ENCODE peak calls at places on chromosomes 16 and 17, in nine cellular contexts. One of them, this sample, is unnamed.

GRCh38 chr17:81961087-81961514 is at the start of gene NOTUM:
- DNase-seq in germinal center: no peak
- DNase-seq in NCI-H460: no peak
- DNase-seq in GM12891: no peak
- DNase-seq in cerebellum: no peak
- DNase-seq in NCI-H1436: peak
- DNase-seq in GOT3: no peak
- DNase-seq in nephron progenitor cell: peak
- DNase-seq in SW480: peak
- DNase-seq in this sample: no peak

GRCh38 chr16:85947511-85948509 is 48.8 kb downstream of the IRF8 start:
- DNase-seq in germinal center: peak
- DNase-seq in NCI-H460: no peak
- DNase-seq in GM12891: peak
- DNase-seq in cerebellum: no peak
- DNase-seq in NCI-H1436: no peak
- DNase-seq in GOT3: no peak
- DNase-seq in nephron progenitor cell: no peak
- DNase-seq in SW480: no peak
- DNase-seq in this sample: peak

GRCh38 chr17:36183001-36183810 is 6.8 kb upstream of the TBC1D3B start:
- DNase-seq in germinal center: no peak
- DNase-seq in NCI-H460: peak
- DNase-seq in GM12891: peak
- DNase-seq in cerebellum: peak
- DNase-seq in NCI-H1436: no peak
- DNase-seq in GOT3: no peak
- DNase-seq in nephron progenitor cell: peak
- DNase-seq in SW480: peak
- DNase-seq in this sample: no peak

GRCh38 chr17:9021158-9021984 is at the start of gene NTN1:
- DNase-seq in germinal center: peak
- DNase-seq in NCI-H460: peak
- DNase-seq in GM12891: peak
- DNase-seq in cerebellum: no peak
- DNase-seq in NCI-H1436: peak
- DNase-seq in GOT3: no peak
- DNase-seq in nephron progenitor cell: peak
- DNase-seq in SW480: peak
- DNase-seq in this sample: no peak

GRCh38 chr16:68972008-68972407 is 128.7 kb downstream of the TANGO6 start:
- DNase-seq in germinal center: no peak
- DNase-seq in NCI-H460: no peak
- DNase-seq in GM12891: no peak
- DNase-seq in cerebellum: peak
- DNase-seq in NCI-H1436: no peak
- DNase-seq in GOT3: no peak
- DNase-seq in nephron progenitor cell: no peak
- DNase-seq in SW480: no peak
- DNase-seq in this sample: no peak

GRCh38 chr17:62852195-62852594 is 44.1 kb upstream of the MARCHF10 start:
- DNase-seq in germinal center: no peak
- DNase-seq in NCI-H460: no peak
- DNase-seq in GM12891: no peak
- DNase-seq in cerebellum: no peak
- DNase-seq in NCI-H1436: no peak
- DNase-seq in GOT3: no peak
- DNase-seq in nephron progenitor cell: no peak
- DNase-seq in SW480: no peak
- DNase-seq in this sample: no peak

GRCh38 chr16:69930117-69930776 is 20.9 kb upstream of the CLEC18A start:
- DNase-seq in germinal center: peak
- DNase-seq in NCI-H460: peak
- DNase-seq in GM12891: peak
- DNase-seq in cerebellum: peak
- DNase-seq in NCI-H1436: peak
- DNase-seq in GOT3: no peak
- DNase-seq in nephron progenitor cell: peak
- DNase-seq in SW480: peak
- DNase-seq in this sample: peak

GRCh38 chr16:3776316-3776715 is 59.0 kb upstream of the TRAP1 start:
- DNase-seq in germinal center: no peak
- DNase-seq in NCI-H460: no peak
- DNase-seq in GM12891: no peak
- DNase-seq in cerebellum: no peak
- DNase-seq in NCI-H1436: no peak
- DNase-seq in GOT3: no peak
- DNase-seq in nephron progenitor cell: no peak
- DNase-seq in SW480: no peak
- DNase-seq in this sample: no peak

GRCh38 chr16:81767987-81768592 is 11.0 kb upstream of the PLCG2 start:
- DNase-seq in germinal center: no peak
- DNase-seq in NCI-H460: no peak
- DNase-seq in GM12891: no peak
- DNase-seq in cerebellum: no peak
- DNase-seq in NCI-H1436: peak
- DNase-seq in GOT3: no peak
- DNase-seq in nephron progenitor cell: no peak
- DNase-seq in SW480: no peak
- DNase-seq in this sample: no peak

GRCh38 chr17:20059728-20060188 is 50.6 kb downstream of the SPECC1 start:
- DNase-seq in germinal center: no peak
- DNase-seq in NCI-H460: peak
- DNase-seq in GM12891: no peak
- DNase-seq in cerebellum: no peak
- DNase-seq in NCI-H1436: peak
- DNase-seq in GOT3: no peak
- DNase-seq in nephron progenitor cell: no peak
- DNase-seq in SW480: peak
- DNase-seq in this sample: no peak

GRCh38 chr16:28165549-28166046 is 46.2 kb downstream of the XPO6 start:
- DNase-seq in germinal center: peak
- DNase-seq in NCI-H460: no peak
- DNase-seq in GM12891: no peak
- DNase-seq in cerebellum: no peak
- DNase-seq in NCI-H1436: no peak
- DNase-seq in GOT3: no peak
- DNase-seq in nephron progenitor cell: no peak
- DNase-seq in SW480: no peak
- DNase-seq in this sample: peak

GRCh38 chr17:74432484-74433391 is 850 bp downstream of the GPRC5C start:
- DNase-seq in germinal center: no peak
- DNase-seq in NCI-H460: no peak
- DNase-seq in GM12891: no peak
- DNase-seq in cerebellum: no peak
- DNase-seq in NCI-H1436: no peak
- DNase-seq in GOT3: no peak
- DNase-seq in nephron progenitor cell: peak
- DNase-seq in SW480: no peak
- DNase-seq in this sample: no peak

GRCh38 chr16:2816751-2817495 is at the start of gene PRSS21:
- DNase-seq in germinal center: peak
- DNase-seq in NCI-H460: no peak
- DNase-seq in GM12891: peak
- DNase-seq in cerebellum: no peak
- DNase-seq in NCI-H1436: no peak
- DNase-seq in GOT3: no peak
- DNase-seq in nephron progenitor cell: no peak
- DNase-seq in SW480: no peak
- DNase-seq in this sample: peak

GRCh38 chr17:72466199-72466598 is 345.4 kb downstream of the SOX9 start:
- DNase-seq in germinal center: no peak
- DNase-seq in NCI-H460: peak
- DNase-seq in GM12891: no peak
- DNase-seq in cerebellum: no peak
- DNase-seq in NCI-H1436: no peak
- DNase-seq in GOT3: no peak
- DNase-seq in nephron progenitor cell: no peak
- DNase-seq in SW480: peak
- DNase-seq in this sample: no peak

GRCh38 chr16:80404847-80405246 is 135.9 kb upstream of the DYNLRB2 start:
- DNase-seq in germinal center: no peak
- DNase-seq in NCI-H460: no peak
- DNase-seq in GM12891: no peak
- DNase-seq in cerebellum: no peak
- DNase-seq in NCI-H1436: no peak
- DNase-seq in GOT3: no peak
- DNase-seq in nephron progenitor cell: no peak
- DNase-seq in SW480: no peak
- DNase-seq in this sample: no peak